ENCODE peak calls at places on chromosomes 12 and 14, in four cellular contexts. R is HepG2, P is WTC11, U is K562. S is an unnamed sample.

GRCh38 chr14:60655114-60655897 is 6.0 kb upstream of the SIX1 start:
- DNase-seq in R (no peak), P (no peak), U (no peak), S (no peak)

GRCh38 chr14:101501341-101501740 is 60.0 kb upstream of the DIO3 start:
- DNase-seq in R (no peak), P (no peak), U (no peak), S (no peak)

GRCh38 chr12:6193853-6194815 is 6.1 kb upstream of the CD9 start:
- DNase-seq in R (no peak), P (peak), U (no peak), S (no peak)

GRCh38 chr14:100747021-100747586 is 20.4 kb downstream of the DLK1 start:
- DNase-seq in R (peak), P (no peak), U (no peak), S (no peak)

GRCh38 chr12:52543985-52544888 is 8.7 kb downstream of the KRT71 start:
- DNase-seq in R (no peak), P (no peak), U (peak), S (no peak)

GRCh38 chr12:66025477-66025876 is 105.1 kb downstream of the LLPH start:
- DNase-seq in R (peak), P (no peak), U (no peak), S (no peak)

GRCh38 chr12:12745576-12746211 is 28.5 kb downstream of the CDKN1B start:
- DNase-seq in R (no peak), P (no peak), U (no peak), S (no peak)

GRCh38 chr12:119008691-119009221 is 27.4 kb downstream of the SRRM4 start:
- DNase-seq in R (no peak), P (peak), U (no peak), S (no peak)

GRCh38 chr14:41087056-41087455 is 519.6 kb upstream of the LRFN5 start:
- DNase-seq in R (no peak), P (no peak), U (no peak), S (no peak)

GRCh38 chr14:68644101-68644500 is 148.8 kb downstream of the ZFP36L1 start:
- DNase-seq in R (no peak), P (no peak), U (no peak), S (no peak)

GRCh38 chr12:32454075-32454474 is 54.7 kb downstream of the FGD4 start:
- DNase-seq in R (no peak), P (no peak), U (no peak), S (no peak)

GRCh38 chr14:32043624-32044023 is 33.5 kb upstream of the ARHGAP5 start:
- DNase-seq in R (no peak), P (no peak), U (no peak), S (no peak)

GRCh38 chr12:114371250-114371649 is 34.7 kb downstream of the TBX5 start:
- DNase-seq in R (no peak), P (no peak), U (no peak), S (no peak)

GRCh38 chr14:31944256-31945073 is 132.6 kb upstream of the ARHGAP5 start:
- DNase-seq in R (peak), P (no peak), U (no peak), S (no peak)

GRCh38 chr12:8957561-8957960 is 8.1 kb upstream of the M6PR start:
- DNase-seq in R (no peak), P (no peak), U (no peak), S (no peak)

GRCh38 chr12:116320839-116321238 is 43.3 kb upstream of the MED13L start:
- DNase-seq in R (no peak), P (no peak), U (no peak), S (no peak)

GRCh38 chr14:33280646-33281045 is 342.0 kb downstream of the NPAS3 start:
- DNase-seq in R (no peak), P (no peak), U (no peak), S (no peak)

GRCh38 chr12:102427542-102427923 is 52.8 kb downstream of the IGF1 start:
- DNase-seq in R (no peak), P (no peak), U (no peak), S (no peak)
- TF ChIP-seq CBFB in R (no peak), P (no peak), U (no peak), S (no peak)

DNA sequence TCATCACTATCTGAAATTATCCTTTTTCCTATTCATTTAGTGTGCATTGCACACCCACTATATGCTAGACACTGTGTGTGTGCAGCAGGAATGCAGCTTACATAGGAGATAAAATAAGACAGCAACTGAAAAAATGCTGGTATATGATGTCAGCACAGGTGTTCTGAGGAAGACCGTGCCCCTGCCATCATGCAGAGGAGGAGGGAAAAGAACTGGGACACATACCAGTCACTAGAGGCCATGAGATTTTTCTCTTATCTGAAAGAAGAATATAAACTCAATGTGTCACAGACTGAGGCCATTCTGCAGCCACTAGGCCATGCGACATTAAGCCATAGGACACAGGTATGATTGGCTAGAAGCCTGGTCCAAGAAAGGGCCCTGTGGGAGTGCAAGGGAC is 298.1 kb downstream of the RPAP3 start:
- DNase-seq in R (no peak), P (no peak), U (no peak), S (no peak)
- TF ChIP-seq CBFB in R (no peak), P (no peak), U (no peak), S (no peak)

GRCh38 chr14:90382491-90383125 is 14.2 kb upstream of the CALM1 start:
- DNase-seq in R (peak), P (peak), U (peak), S (no peak)
- TF ChIP-seq CBFB in R (no peak), P (no peak), U (no peak), S (no peak)

GRCh38 chr14:22664261-22664660 is 20.1 kb upstream of the OR6J1 start:
- DNase-seq in R (peak), P (no peak), U (no peak), S (no peak)
- TF ChIP-seq CBFB in R (no peak), P (no peak), U (no peak), S (no peak)

DNA sequence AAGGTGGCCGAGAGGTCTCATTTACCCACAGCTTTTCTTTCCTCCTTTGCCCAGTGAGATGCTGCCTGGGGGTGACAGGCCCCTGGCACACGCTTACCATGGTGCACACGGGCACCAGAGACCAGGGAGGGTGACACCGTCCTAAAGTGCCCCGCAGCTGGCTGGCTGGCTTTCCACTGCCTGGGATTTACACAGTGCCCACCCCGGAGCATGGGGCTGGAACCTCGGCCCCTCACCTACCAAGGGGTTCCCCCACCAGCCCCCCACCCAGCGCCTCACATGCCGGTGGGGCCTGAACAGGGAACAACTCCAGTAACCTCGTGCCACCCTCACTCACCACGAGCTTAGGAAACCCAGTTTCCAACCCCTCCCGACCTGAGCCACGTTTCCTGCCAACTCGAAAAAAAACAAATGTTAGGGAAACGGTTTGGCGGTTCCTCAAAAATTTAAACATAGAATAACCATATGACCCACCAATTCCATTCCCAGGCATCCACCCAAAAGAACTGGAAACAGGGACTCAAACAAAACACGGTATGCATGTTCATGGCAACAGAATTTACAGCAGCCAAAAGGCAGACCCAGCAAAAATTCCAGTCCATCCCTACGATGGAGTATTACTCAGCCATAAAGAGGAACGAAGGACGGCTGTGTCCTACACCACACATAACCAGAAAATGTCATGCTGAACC is 69.1 kb downstream of the NCOR2 start:
- DNase-seq in R (no peak), P (no peak), U (no peak), S (no peak)
- TF ChIP-seq CBFB in R (no peak), P (no peak), U (no peak), S (no peak)

DNA sequence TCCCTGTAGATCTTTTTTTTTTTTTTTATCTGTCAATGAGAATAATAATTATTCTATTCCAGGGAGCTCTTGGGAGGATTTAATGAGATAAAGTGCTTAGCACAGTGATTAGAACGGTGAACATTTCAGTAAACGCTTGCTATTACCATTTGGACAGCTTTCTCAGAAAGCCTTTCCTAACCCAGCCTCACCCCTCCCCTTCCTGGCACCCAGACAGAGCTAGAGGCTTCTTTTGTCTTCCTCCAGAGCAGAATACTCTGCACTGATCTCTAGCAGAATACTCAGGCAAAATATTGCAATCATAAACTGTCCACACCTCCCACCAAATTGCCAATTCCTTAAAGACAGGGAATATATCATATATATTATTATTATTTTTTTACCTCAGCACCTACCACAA is 66.6 kb downstream of the ERGIC2 start:
- DNase-seq in R (no peak), P (no peak), U (no peak), S (no peak)
- TF ChIP-seq CBFB in R (no peak), P (no peak), U (no peak), S (no peak)

DNA sequence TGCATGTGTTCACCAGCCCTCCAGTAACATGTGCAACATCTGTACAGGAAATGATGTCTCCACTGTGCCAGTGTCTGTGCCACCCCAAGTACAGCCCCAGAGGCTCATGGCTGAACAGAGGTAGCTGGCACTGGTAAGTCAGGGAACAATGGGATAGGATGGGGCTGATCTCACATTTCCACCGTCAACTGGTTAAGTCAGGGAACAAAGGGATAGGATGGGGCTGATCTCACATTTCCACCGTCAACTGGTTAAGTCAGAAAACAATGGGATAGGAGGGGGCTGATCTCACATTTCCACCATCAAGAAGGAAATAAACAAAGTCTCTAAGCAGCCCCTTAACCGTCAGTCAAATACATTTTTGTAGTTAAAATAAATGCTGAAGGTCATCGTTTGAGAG is 246.6 kb downstream of the TMEM132D start:
- DNase-seq in R (no peak), P (no peak), U (no peak), S (no peak)
- TF ChIP-seq CBFB in R (no peak), P (no peak), U (no peak), S (no peak)

S was measured in GM12878.